ENCODE peak calls at places on chromosomes 3 and 15, in nine cellular contexts. G is esophagus squamous epithelium; K is CD4-positive, CD25-positive, alpha-beta regulatory T cell; Q is HCT116; C is naive thymus-derived CD4-positive, alpha-beta T cell; X is A549; Y is BE2C; N is H9; O is heart left ventricle. W is an unnamed sample. For H3K4me1, the result is how much of the 10 kb centered on the place peaks cover.

GRCh38 chr3:172776049-172776717 is 25.7 kb downstream of the ECT2 start:
- DNase-seq in X (no peak), Q (no peak), O (no peak), C (no peak), Y (no peak), K (no peak), N (no peak), G (no peak), W (no peak)

GRCh38 chr3:105868745-105869530 is at the start of gene CBLB:
- DNase-seq in O (peak), Q (peak), G (peak), Y (peak), C (peak), K (peak), X (peak), N (peak), W (peak)

GRCh38 chr15:87326274-87326673 is 930.3 kb downstream of the NTRK3 start:
- DNase-seq in N (no peak), O (no peak), X (no peak), C (no peak), Q (no peak), K (no peak), G (no peak), Y (no peak), W (no peak)

GRCh38 chr3:9649791-9650521 is 651 bp downstream of the MTMR14 start:
- DNase-seq in K (no peak), Y (no peak), X (peak), Q (no peak), G (no peak), N (no peak), C (no peak), O (no peak), W (no peak)

GRCh38 chr3:54104084-54104483 is 18.3 kb upstream of the CACNA2D3 start:
- DNase-seq in X (no peak), O (no peak), C (no peak), K (no peak), Y (no peak), G (no peak), N (no peak), Q (no peak), W (no peak)

GRCh38 chr15:72566973-72567372 is 87.5 kb upstream of the GOLGA6B start:
- DNase-seq in Q (no peak), G (no peak), X (no peak), Y (no peak), K (no peak), C (no peak), O (no peak), N (no peak), W (no peak)

GRCh38 chr15:33358303-33358702 is 47.5 kb downstream of the RYR3 start:
- DNase-seq in C (no peak), N (no peak), O (no peak), G (no peak), Y (no peak), K (no peak), Q (no peak), X (no peak), W (peak)

GRCh38 chr15:90871097-90871715 is 2.8 kb downstream of the FURIN start:
- DNase-seq in Q (no peak), X (no peak), Y (peak), O (peak), C (no peak), K (peak), G (no peak), N (no peak), W (peak)

GRCh38 chr15:93694038-93694437 is 537.3 kb upstream of the MCTP2 start:
- DNase-seq in N (no peak), X (no peak), Q (no peak), C (no peak), O (no peak), Y (no peak), K (no peak), G (no peak), W (no peak)

DNA sequence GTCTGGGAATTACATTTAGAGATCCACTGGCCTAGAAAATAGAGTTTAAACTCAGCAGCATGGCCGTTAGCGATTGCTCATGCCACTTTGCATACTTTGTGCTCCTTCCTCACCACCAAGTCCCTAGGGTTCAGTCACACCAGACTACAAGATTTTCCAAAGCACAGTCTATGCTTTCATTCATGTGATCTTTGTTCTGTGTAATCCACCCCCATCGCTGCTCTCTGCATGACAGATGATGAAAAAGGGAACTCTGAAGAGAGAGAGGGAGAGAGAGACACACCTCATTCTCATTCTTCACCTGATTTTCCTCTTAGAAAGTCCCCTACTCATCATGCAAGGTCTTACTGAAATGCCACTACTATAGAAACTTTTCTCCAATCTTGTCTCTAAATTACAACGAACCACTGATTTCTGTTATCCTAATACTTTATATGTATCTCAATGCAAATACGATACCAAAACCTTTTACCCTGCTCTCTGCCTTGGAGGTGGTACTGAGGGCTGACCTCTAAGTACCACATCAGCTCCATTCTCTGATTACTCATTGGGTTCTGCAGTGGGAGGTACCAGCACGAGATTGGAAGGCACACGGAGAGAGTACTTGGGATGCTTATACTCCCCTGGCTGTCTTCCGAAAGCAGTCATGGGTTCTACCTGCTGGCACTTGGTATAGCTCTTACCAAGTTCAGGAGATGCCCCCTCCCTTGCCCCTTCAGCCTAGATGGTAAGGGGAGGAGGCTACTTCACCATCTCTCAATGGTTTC is 1.1 kb upstream of the PARP15 start:
- DNase-seq in X (no peak), K (no peak), Y (no peak), Q (no peak), N (no peak), G (no peak), O (no peak), C (no peak), W (peak)
- H3K4me1 ChIP-seq in X (under half), K (under half), Y (under half), Q (under half), N (under half), G (under half), O (under half), C (under half), W (under half)

GRCh38 chr3:16485024-16485992 is 28.2 kb downstream of the RFTN1 start:
- DNase-seq in K (no peak), X (no peak), C (no peak), O (no peak), Y (no peak), Q (no peak), G (no peak), N (no peak), W (no peak)
- H3K4me1 ChIP-seq in K (under half), X (half or more), C (under half), O (under half), Y (under half), Q (under half), G (under half), N (under half), W (under half)

DNA sequence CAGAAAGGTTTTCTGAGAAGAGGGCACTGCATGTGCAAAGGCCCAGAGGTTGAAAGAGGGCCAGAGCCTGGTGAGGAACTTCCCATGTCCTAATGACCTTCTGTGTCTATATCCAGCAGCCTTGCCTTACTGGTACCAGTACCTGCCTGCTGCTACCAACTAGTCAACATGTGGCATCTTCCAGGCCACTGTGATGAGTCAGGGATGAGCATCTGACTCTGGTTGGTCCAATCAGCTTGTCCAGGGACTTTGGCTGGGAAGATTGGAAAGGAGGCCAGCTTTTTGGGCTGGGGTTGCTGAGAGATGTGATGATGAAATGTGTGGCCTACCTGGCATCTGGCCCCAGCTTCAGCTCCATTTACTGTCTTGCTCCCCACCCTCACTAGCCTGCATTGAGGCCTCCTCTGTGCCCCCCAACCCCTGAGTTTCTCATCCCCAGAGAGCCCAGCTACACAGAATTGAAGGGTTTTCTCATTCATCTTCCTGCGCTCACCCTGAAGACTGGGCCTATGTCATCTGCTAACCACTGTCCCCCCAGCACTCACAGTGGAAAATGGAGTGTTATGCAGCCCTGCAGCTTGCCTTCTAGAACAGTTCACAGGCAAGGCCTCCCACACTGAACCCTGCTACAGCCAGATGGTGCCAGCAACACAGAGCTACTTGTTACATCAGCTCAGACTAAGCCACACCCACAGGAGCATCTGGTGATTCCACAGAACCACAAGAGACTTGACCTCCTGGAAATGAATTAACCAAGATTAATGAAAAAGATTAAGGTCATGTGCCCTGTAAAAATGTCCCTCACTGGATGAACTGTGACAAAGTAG is 1.3 kb upstream of the TWF2 start:
- DNase-seq in C (peak), N (peak), Y (peak), X (no peak), Q (peak), G (no peak), O (no peak), K (no peak), W (peak)
- H3K4me1 ChIP-seq in C (half or more), N (under half), Y (under half), X (under half), Q (under half), G (under half), O (under half), K (half or more), W (under half)

DNA sequence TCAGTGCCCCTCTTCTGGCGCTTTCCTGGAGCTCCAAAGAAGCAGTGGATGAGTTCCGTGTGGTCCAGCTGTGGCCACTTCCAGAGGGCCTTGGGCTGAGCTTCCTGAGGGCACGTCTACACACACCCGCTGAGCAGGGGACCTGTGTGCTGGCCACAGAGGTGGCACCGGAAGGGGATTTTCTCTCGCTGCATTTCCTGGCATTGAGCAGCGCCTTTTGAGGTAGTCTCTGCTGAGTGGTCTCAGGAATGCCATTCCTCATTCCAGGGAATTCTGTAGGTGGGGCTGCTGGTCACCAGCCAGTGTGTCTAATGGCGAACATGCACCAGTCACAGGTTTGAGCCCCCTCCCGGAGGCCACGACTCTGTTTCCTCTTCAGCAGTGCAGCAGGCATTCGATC is 48.1 kb downstream of the AMOTL2 start:
- DNase-seq in Y (no peak), O (no peak), K (no peak), X (no peak), G (no peak), C (no peak), Q (no peak), N (peak), W (no peak)
- H3K4me1 ChIP-seq in Y (under half), O (under half), K (under half), X (half or more), G (under half), C (under half), Q (under half), N (under half), W (under half)

GRCh38 chr3:40912461-40912860 is 286.8 kb upstream of the CTNNB1 start:
- DNase-seq in G (no peak), Y (no peak), X (no peak), K (no peak), C (no peak), Q (no peak), N (no peak), O (no peak), W (no peak)
- H3K4me1 ChIP-seq in G (under half), Y (under half), X (under half), K (under half), C (under half), Q (under half), N (under half), O (under half), W (under half)

DNA sequence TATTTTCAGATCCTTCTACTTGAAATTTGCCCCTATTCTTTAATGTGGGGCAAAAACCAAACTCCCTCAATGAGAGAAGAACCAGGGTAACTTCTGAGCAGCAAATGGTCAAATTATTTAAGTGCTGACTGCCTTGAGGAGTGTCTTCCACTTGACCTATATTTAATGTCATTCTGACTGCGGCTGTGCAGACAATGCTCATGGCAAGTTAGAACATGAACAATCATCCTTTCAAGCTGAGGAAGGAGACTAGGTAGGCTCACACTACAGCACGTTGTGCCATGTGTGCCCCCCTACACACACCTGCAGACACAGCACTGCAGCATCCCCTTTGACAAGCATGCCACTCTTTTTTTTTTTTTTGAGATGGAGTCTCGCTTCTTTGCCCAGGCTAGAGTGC is 98.2 kb downstream of the OSBPL10 start:
- DNase-seq in Y (no peak), O (no peak), N (no peak), X (no peak), Q (no peak), K (no peak), G (no peak), C (no peak), W (no peak)
- H3K4me1 ChIP-seq in Y (under half), O (under half), N (under half), X (under half), Q (under half), K (under half), G (under half), C (under half), W (under half)

GRCh38 chr3:151923901-151924300 is 50.5 kb downstream of the SUCNR1 start:
- DNase-seq in Y (no peak), G (no peak), N (no peak), K (no peak), X (no peak), O (no peak), C (no peak), Q (no peak), W (no peak)
- H3K4me1 ChIP-seq in Y (under half), G (under half), N (under half), K (under half), X (under half), O (under half), C (under half), Q (under half), W (under half)

W was measured in HAP-1.